ENCODE peak calls at places on chromosomes 3 and 15, in seven cellular contexts. W, M, K, D, X, Y and I are unnamed samples.

GRCh38 chr3:195148553-195148952 is 122.4 kb downstream of the XXYLT1 start:
- DNase-seq in W (no peak), M (no peak), K (no peak), D (peak; percentile 24), X (peak; percentile 74), Y (no peak), I (no peak)

GRCh38 chr3:87298111-87298718 is 21.8 kb upstream of the POU1F1 start:
- DNase-seq in W (peak; percentile 73), M (no peak), K (no peak), D (peak; percentile 68), X (peak; percentile 59), Y (no peak), I (no peak)

GRCh38 chr3:13539285-13539625 is 9.7 kb upstream of the FBLN2 start:
- DNase-seq in W (no peak), M (no peak), K (no peak), D (peak; percentile 33), X (no peak), Y (no peak), I (no peak)

GRCh38 chr15:62560943-62561571 is 396.0 kb upstream of the C2CD4B start:
- DNase-seq in W (no peak), M (no peak), K (no peak), D (no peak), X (no peak), Y (peak; percentile 85), I (no peak)

GRCh38 chr15:52206446-52206845 is 15.3 kb upstream of the GNB5 start:
- DNase-seq in W (no peak), M (no peak), K (no peak), D (no peak), X (no peak), Y (no peak), I (no peak)

GRCh38 chr3:107240183-107241091 is 136.8 kb upstream of the CCDC54 start:
- DNase-seq in W (peak; percentile 72), M (peak; percentile 82), K (no peak), D (peak; percentile 81), X (peak; percentile 75), Y (peak; percentile 70), I (no peak)

GRCh38 chr3:161305095-161305991 is 66.0 kb downstream of the SPTSSB start:
- DNase-seq in W (peak; percentile 17), M (no peak), K (no peak), D (peak; percentile 53), X (peak; percentile 32), Y (no peak), I (no peak)

GRCh38 chr3:8762607-8763377 is 6.6 kb downstream of the OXTR start:
- DNase-seq in W (no peak), M (no peak), K (no peak), D (no peak), X (no peak), Y (no peak), I (no peak)

GRCh38 chr3:58071480-58071971 is 63.3 kb downstream of the FLNB start:
- DNase-seq in W (peak; percentile 76), M (no peak), K (no peak), D (no peak), X (no peak), Y (peak; percentile 37), I (peak; percentile 96)

GRCh38 chr15:36791849-36792618 is 212.6 kb downstream of the CDIN1 start:
- DNase-seq in W (no peak), M (peak; percentile 48), K (no peak), D (no peak), X (no peak), Y (no peak), I (no peak)

GRCh38 chr3:169534439-169534838 is 129.1 kb downstream of the MECOM start:
- DNase-seq in W (no peak), M (no peak), K (no peak), D (no peak), X (no peak), Y (no peak), I (no peak)

GRCh38 chr3:126951561-126951960 is 31.4 kb upstream of the PLXNA1 start:
- DNase-seq in W (no peak), M (peak; percentile 12), K (no peak), D (no peak), X (no peak), Y (no peak), I (no peak)

GRCh38 chr3:98073486-98073885 is 13.5 kb upstream of the OR5AC2 start:
- DNase-seq in W (no peak), M (no peak), K (no peak), D (no peak), X (no peak), Y (no peak), I (no peak)

GRCh38 chr3:168990621-168991020 is 672.9 kb downstream of the MECOM start:
- DNase-seq in W (no peak), M (no peak), K (no peak), D (no peak), X (no peak), Y (no peak), I (no peak)

GRCh38 chr3:76222115-76222652 is 436.8 kb upstream of the ZNF717 start:
- DNase-seq in W (no peak), M (no peak), K (no peak), D (peak; percentile 2), X (no peak), Y (no peak), I (no peak)

GRCh38 chr3:63753567-63753966 is 65.5 kb upstream of the C3orf49 start:
- DNase-seq in W (no peak), M (no peak), K (no peak), D (peak; percentile 39), X (peak; percentile 2), Y (no peak), I (no peak)

GRCh38 chr15:47674576-47675232 is 42.6 kb upstream of the SEMA6D start:
- DNase-seq in W (no peak), M (no peak), K (no peak), D (no peak), X (no peak), Y (no peak), I (no peak)

GRCh38 chr3:101898062-101898461 is 48.7 kb downstream of the NFKBIZ start:
- DNase-seq in W (no peak), M (no peak), K (no peak), D (no peak), X (no peak), Y (no peak), I (no peak)

GRCh38 chr3:103906808-103907207 is 1459.9 kb upstream of the ALCAM start:
- DNase-seq in W (no peak), M (no peak), K (no peak), D (no peak), X (no peak), Y (no peak), I (no peak)

GRCh38 chr15:57355259-57355658 is 21.0 kb upstream of the CGNL1 start:
- DNase-seq in W (no peak), M (no peak), K (no peak), D (no peak), X (no peak), Y (no peak), I (no peak)

GRCh38 chr3:119149484-119149883 is 3.5 kb downstream of the TEX55 start:
- DNase-seq in W (peak; percentile 75), M (no peak), K (no peak), D (peak; percentile 87), X (no peak), Y (no peak), I (no peak)

GRCh38 chr3:31634485-31634884 is 101.8 kb downstream of the STT3B start:
- DNase-seq in W (no peak), M (no peak), K (no peak), D (peak; percentile 14), X (no peak), Y (no peak), I (no peak)

GRCh38 chr3:14440531-14441239 is 38.3 kb downstream of the SLC6A6 start:
- DNase-seq in W (peak; percentile 46), M (no peak), K (no peak), D (no peak), X (peak; percentile 50), Y (no peak), I (no peak)

DNA sequence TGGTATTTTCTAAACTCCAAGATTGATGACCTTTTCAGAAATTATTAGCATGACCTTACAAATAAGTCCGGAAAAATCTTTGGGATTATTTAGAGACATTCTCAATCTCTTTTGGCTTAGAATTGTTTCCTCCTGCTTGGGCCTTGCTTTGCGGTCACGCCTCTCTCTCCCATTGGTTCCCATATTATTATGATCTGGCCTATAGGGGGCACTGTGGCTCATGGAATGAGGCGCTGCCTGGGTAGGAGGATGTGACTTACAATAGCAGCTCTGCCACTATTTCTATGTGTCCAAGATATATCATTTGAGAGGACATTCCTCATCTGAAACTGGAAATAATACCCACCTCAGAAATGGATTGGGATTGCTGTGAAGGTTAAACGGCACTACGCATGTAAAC is 464.9 kb downstream of the MFSD1 start:
- DNase-seq in W (peak; percentile 61), M (no peak), K (no peak), D (peak; percentile 65), X (peak; percentile 29), Y (peak; percentile 38), I (no peak)
- TF ChIP-seq CTCF in W (peak; percentile 49), M (peak; percentile 41), K (no peak), D (peak; percentile 44), X (peak; percentile 39), Y (no peak), I (peak; percentile 55)

DNA sequence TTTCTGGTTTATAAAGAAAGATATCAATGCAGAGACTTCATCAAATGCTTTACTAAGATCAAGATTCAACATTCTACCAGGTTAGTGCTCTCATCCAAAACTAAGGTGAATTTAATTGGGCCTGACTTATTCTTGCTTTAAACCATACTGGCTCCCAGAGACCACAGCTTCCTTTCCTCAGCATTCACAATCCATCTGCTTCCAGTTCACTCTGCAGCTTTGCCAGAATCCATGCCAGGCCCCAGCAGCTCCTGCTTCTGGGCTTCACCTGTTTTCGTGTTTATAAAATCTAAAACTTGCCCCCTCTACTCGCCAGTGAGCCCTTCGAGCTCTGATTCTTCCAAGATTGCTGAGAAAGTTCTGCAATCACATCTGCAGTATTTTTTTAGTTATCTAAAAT is 2.3 kb downstream of the CPB1 start:
- DNase-seq in W (no peak), M (no peak), K (no peak), D (no peak), X (no peak), Y (no peak), I (no peak)
- H3K4me3 ChIP-seq in W (no peak overlapping the region), M (no peak overlapping the region), K (no peak overlapping the region), D (no peak overlapping the region), X (no peak overlapping the region), Y (no peak overlapping the region), I (no peak overlapping the region)

GRCh38 chr3:43159496-43160255 is 53.8 kb upstream of the POMGNT2 start:
- DNase-seq in W (no peak), M (no peak), K (no peak), D (no peak), X (no peak), Y (no peak), I (no peak)

GRCh38 chr3:43160664-43161063 is 54.8 kb upstream of the POMGNT2 start:
- DNase-seq in W (no peak), M (no peak), K (no peak), D (no peak), X (no peak), Y (no peak), I (no peak)

GRCh38 chr3:43163895-43164493 is 58.1 kb upstream of the POMGNT2 start:
- DNase-seq in W (no peak), M (no peak), K (no peak), D (no peak), X (no peak), Y (no peak), I (no peak)

GRCh38 chr3:43162573-43163084 is 56.8 kb upstream of the POMGNT2 start:
- DNase-seq in W (no peak), M (no peak), K (no peak), D (no peak), X (peak; percentile 30), Y (no peak), I (no peak)

GRCh38 chr3:43161684-43162512 is 56.0 kb upstream of the POMGNT2 start:
- DNase-seq in W (peak; percentile 31), M (no peak), K (no peak), D (peak; percentile 87), X (peak; percentile 86), Y (no peak), I (no peak)
- TF ChIP-seq CTCF in W (no peak), M (peak; percentile 69), K (peak; percentile 33), D (peak; percentile 47), X (peak; percentile 33), Y (peak; percentile 27), I (peak; percentile 63)

GRCh38 chr3:29759021-29759359 is 478.1 kb downstream of the RBMS3 start:
- DNase-seq in W (no peak), M (no peak), K (no peak), D (peak; percentile 94), X (no peak), Y (no peak), I (no peak)
- H3K4me3 ChIP-seq in W (no peak overlapping the region), M (peak overlapping the region; percentile 32), K (no peak overlapping the region), D (no peak overlapping the region), X (no peak overlapping the region), Y (no peak overlapping the region), I (no peak overlapping the region)